ENCODE peak calls at places on chromosomes 6 and 20, in four cellular contexts. K is GM23248, F is transverse colon, L is IMR-90. R is an unnamed sample.

GRCh38 chr6:1987640-1988039 is 257.8 kb downstream of the GMDS start:
- DNase-seq in K (peak; percentile 88), F (no peak), L (peak; percentile 91), R (no peak)

GRCh38 chr6:34243901-34244884 is 4.6 kb downstream of the SMIM29 start:
- DNase-seq in K (peak; percentile 99), F (peak; percentile 57), L (peak; percentile 95), R (no peak)

GRCh38 chr6:2734517-2735076 is 16.1 kb downstream of the MYLK4 start:
- DNase-seq in K (peak; percentile 48), F (no peak), L (peak; percentile 58), R (no peak)

GRCh38 chr6:39215640-39216158 is 13.6 kb downstream of the KCNK5 start:
- DNase-seq in K (no peak), F (peak; percentile 47), L (no peak), R (no peak)

GRCh38 chr20:51372176-51372803 is 170.2 kb downstream of the NFATC2 start:
- DNase-seq in K (peak; percentile 83), F (peak; percentile 60), L (peak; percentile 74), R (peak; percentile 74)

GRCh38 chr6:14738933-14739332 is 506.9 kb upstream of the JARID2 start:
- DNase-seq in K (no peak), F (no peak), L (no peak), R (no peak)

GRCh38 chr6:163834226-163834970 is 419.9 kb downstream of the QKI start:
- DNase-seq in K (no peak), F (no peak), L (no peak), R (no peak)

GRCh38 chr6:107598091-107598490 is 108.2 kb downstream of the SOBP start:
- DNase-seq in K (no peak), F (no peak), L (no peak), R (no peak)

GRCh38 chr6:99195986-99196655 is 153.4 kb downstream of the FAXC start:
- DNase-seq in K (no peak), F (no peak), L (no peak), R (no peak)

GRCh38 chr6:98941319-98941718 is 6.4 kb downstream of the FBXL4 start:
- DNase-seq in K (no peak), F (no peak), L (no peak), R (no peak)

GRCh38 chr20:32232487-32232886 is 24.8 kb downstream of the POFUT1 start:
- DNase-seq in K (no peak), F (no peak), L (no peak), R (no peak)

GRCh38 chr20:17505664-17506517 is 25.3 kb downstream of the BFSP1 start:
- DNase-seq in K (peak; percentile 83), F (no peak), L (peak; percentile 71), R (no peak)

GRCh38 chr6:42103753-42104094 is 38.7 kb downstream of the C6orf132 start:
- DNase-seq in K (no peak), F (no peak), L (no peak), R (no peak)
- H3K4me3 ChIP-seq in K (no peak overlapping the region), F (no peak overlapping the region), L (no peak overlapping the region), R (no peak overlapping the region)

DNA sequence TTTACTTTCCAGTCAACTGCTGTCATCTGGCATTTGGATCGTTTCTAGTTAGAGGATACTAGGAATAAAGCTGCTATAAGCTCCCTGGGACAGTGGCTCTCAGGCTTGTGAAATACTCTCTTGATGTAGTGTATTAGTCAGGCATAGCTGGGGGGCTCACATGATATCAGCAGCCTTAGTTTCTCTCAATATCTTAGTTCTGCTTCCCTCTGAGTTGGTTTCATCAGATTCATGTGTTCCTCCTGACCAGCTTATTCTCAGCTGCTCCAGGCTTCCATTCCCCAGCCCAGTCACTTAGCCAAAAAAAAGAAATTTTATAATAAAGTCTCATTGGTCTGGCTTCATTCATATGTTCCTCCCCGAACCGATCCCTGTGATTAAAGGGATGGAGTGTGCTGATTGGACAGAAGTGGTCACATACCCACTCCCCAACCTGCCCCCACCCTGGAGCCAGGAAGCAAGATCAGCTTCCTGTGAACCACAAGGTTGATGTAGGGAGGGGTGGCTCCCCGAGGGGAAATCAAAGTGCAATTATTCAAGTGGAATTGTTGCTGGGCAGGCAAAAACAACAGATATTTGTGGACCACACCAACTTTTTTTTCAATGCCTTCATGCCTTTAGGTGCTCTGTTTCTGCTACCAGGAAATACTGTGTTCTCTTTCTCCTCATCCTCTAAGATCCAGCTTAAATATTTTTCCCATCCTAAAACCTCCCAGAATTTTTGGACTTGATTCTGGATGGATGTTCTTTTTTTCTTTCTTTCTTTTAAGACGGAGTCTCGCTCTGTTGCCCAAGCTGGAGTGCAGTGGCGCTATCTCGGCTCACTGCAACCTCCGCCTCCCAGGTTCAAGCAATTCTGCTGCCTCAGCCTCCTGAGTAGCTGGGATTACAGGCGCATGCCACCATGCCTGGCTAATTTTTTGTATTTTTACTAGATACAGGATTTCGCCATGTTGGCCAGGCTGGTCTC is 11.2 kb upstream of the B4GALT5 start:
- DNase-seq in K (peak; percentile 47), F (no peak), L (peak; percentile 34), R (no peak)
- H3K4me3 ChIP-seq in K (no peak overlapping the region), F (no peak overlapping the region), L (no peak overlapping the region), R (no peak overlapping the region)

GRCh38 chr20:19976595-19977372 is 40.4 kb upstream of the NAA20 start:
- DNase-seq in K (peak; percentile 91), F (no peak), L (peak; percentile 83), R (peak; percentile 52)

GRCh38 chr20:19981091-19981490 is 36.1 kb upstream of the NAA20 start:
- DNase-seq in K (peak; percentile 44), F (no peak), L (peak; percentile 59), R (no peak)

GRCh38 chr20:19977373-19977770 is 39.8 kb upstream of the NAA20 start:
- DNase-seq in K (peak; percentile 66), F (no peak), L (no peak), R (no peak)

GRCh38 chr20:19975901-19976300 is 41.3 kb upstream of the NAA20 start:
- DNase-seq in K (peak; percentile 58), F (no peak), L (no peak), R (no peak)

GRCh38 chr20:19978511-19979210 is 38.5 kb upstream of the NAA20 start:
- DNase-seq in K (no peak), F (no peak), L (no peak), R (no peak)
- H3K4me3 ChIP-seq in K (peak overlapping the region; percentile 95), F (no peak overlapping the region), L (no peak overlapping the region), R (no peak overlapping the region)

GRCh38 chr6:87698618-87699017 is 3.4 kb downstream of the AKIRIN2 start:
- DNase-seq in K (peak; percentile 52), F (no peak), L (peak; percentile 40), R (no peak)

GRCh38 chr6:87700351-87700728 is 1.7 kb downstream of the AKIRIN2 start:
- DNase-seq in K (no peak), F (no peak), L (no peak), R (no peak)

GRCh38 chr6:87697581-87698552 is 4.2 kb downstream of the AKIRIN2 start:
- DNase-seq in K (peak; percentile 76), F (no peak), L (peak; percentile 91), R (no peak)

GRCh38 chr6:87700729-87701675 is 1.0 kb downstream of the AKIRIN2 start:
- DNase-seq in K (peak; percentile 82), F (peak; percentile 35), L (peak; percentile 62), R (peak; percentile 33)

GRCh38 chr6:87699576-87699975 is 2.5 kb downstream of the AKIRIN2 start:
- DNase-seq in K (no peak), F (no peak), L (no peak), R (no peak)
- H3K4me3 ChIP-seq in K (peak overlapping the region; percentile 94), F (peak overlapping the region; percentile 83), L (peak overlapping the region; percentile 59), R (peak overlapping the region; percentile 95)

GRCh38 chr6:96013531-96013930 is 2.2 kb upstream of the FUT9 start:
- DNase-seq in K (no peak), F (no peak), L (no peak), R (no peak)

GRCh38 chr6:96016781-96017180 is 1.0 kb downstream of the FUT9 start:
- DNase-seq in K (no peak), F (no peak), L (no peak), R (no peak)

GRCh38 chr6:96015791-96016776 is at the start of gene FUT9:
- DNase-seq in K (no peak), F (no peak), L (no peak), R (peak; percentile 5)

GRCh38 chr6:96014846-96015245 is 928 bp upstream of the FUT9 start:
- DNase-seq in K (no peak), F (no peak), L (no peak), R (no peak)

DNA sequence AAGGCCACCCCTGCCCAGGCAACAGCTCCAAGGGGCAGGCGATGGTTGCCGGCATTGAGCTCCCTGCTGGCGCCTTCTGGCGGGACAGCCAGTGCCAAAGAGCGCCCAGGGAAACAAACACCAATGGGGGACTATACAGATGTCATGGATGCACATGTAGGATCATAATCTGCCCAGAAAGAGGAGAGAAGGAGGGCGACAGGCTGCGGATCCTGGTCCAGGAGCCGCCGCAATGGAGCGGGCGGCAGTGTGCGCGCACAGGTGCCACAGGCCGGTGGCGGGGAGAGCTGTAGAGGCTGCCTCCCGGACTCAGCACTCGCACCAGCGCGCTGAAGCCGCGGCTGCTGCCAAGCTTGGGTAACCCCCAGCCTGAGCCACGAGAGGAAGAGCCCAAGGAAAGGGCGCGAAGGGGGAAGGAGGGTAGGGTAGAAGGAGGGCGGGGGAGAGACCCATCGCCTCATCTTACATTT is 418 bp upstream of the FUT9 start:
- DNase-seq in K (no peak), F (no peak), L (no peak), R (no peak)
- H3K4me3 ChIP-seq in K (no peak overlapping the region), F (no peak overlapping the region), L (no peak overlapping the region), R (peak overlapping the region; percentile 23)

R was measured in prostate gland.